ENCODE peak calls at places on chromosomes 6 and 20, in ten cellular contexts. P is mammary epithelial cell, V is testis, C is psoas muscle, T is A549, O is neural progenitor cell, D is brain microvascular endothelial cell, R is HFF-Myc, M is cardiac muscle cell, K is AG09309. Y is an unnamed sample.

GRCh38 chr20:46128310-46129151 is 10.4 kb downstream of the CD40 start:
- DNase-seq in T (peak), M (peak), R (no peak), O (peak), P (no peak), V (peak), C (peak), K (no peak), D (no peak), Y (peak)

GRCh38 chr20:19396466-19397081 is 184.1 kb downstream of the SLC24A3 start:
- DNase-seq in K (no peak), T (no peak), V (no peak), M (no peak), D (no peak), P (no peak), C (no peak), O (no peak), R (no peak), Y (no peak)

GRCh38 chr6:132190097-132190814 is 211.0 kb downstream of the MOXD1 start:
- DNase-seq in O (no peak), C (no peak), R (peak), D (peak), M (no peak), V (no peak), T (no peak), K (peak), P (peak), Y (no peak)

GRCh38 chr20:47362361-47363219 is 6.1 kb upstream of the ZMYND8 start:
- DNase-seq in R (no peak), D (no peak), M (no peak), T (no peak), P (no peak), O (no peak), C (peak), K (no peak), V (no peak), Y (no peak)

GRCh38 chr6:34656378-34657036 is 40.1 kb downstream of the ILRUN start:
- DNase-seq in C (no peak), V (peak), R (no peak), M (no peak), K (peak), T (no peak), D (no peak), O (no peak), P (peak), Y (no peak)

GRCh38 chr6:93454533-93454932 is 35.2 kb upstream of the EPHA7 start:
- DNase-seq in C (no peak), R (no peak), T (no peak), V (no peak), K (no peak), D (no peak), M (no peak), O (peak), P (no peak), Y (no peak)

GRCh38 chr20:47392721-47393073 is 36.2 kb upstream of the ZMYND8 start:
- DNase-seq in O (no peak), V (no peak), K (no peak), R (no peak), T (peak), P (peak), M (no peak), C (no peak), D (peak), Y (no peak)

GRCh38 chr6:128641701-128642100 is 121.3 kb upstream of the PTPRK start:
- DNase-seq in T (no peak), P (no peak), V (no peak), K (peak), R (peak), C (no peak), D (no peak), O (no peak), M (no peak), Y (no peak)

GRCh38 chr6:18513253-18513798 is 126.2 kb downstream of the RNF144B start:
- DNase-seq in R (no peak), C (no peak), V (no peak), T (no peak), O (no peak), P (no peak), D (no peak), K (no peak), M (no peak), Y (no peak)

DNA sequence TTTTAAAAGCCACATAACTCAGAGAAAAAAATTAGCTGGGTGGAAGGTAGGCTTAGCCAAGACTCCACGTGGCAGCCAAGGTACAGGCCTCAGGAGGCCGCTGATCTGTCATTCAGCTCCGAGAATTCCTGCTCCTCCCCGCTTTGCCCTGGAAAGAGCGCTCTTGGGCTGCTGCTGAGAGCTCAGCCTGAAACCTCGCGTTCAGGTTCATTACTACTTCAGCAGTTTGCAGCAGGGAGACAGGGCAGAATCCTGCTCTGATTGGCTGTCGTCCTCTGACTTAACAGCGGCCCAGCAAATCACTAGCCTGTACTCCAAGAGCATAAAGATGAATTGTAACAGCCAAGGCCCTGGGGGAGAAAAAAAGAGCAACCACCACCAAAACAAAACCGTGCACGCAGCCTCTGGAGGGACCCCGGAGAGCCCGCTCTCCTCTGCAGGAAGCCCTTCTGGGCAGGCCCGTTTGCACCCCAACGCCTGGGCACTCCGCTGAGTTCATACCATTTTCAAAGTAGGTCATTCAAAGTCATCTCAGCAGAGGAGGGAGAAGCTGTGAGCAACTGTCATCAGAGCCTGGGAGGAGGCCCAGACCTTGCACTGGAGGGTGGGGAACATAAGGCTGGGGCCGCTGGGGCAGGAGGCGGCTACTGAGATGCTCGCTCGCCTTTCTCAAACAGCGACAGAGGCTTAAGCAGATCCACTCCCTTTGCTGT is 42.2 kb upstream of the ATXN1 start:
- DNase-seq in O (peak), D (peak), C (no peak), M (peak), V (peak), T (no peak), R (no peak), P (no peak), K (no peak), Y (no peak)
- H3K4me3 ChIP-seq in O (peak), D (peak), C (no peak), M (no peak), V (no peak), T (no peak), R (no peak), P (no peak), K (no peak), Y (no peak)

GRCh38 chr6:163565140-163565539 is 150.6 kb downstream of the QKI start:
- DNase-seq in R (no peak), D (peak), V (no peak), K (no peak), C (no peak), P (no peak), M (no peak), T (no peak), O (no peak), Y (no peak)
- TF ChIP-seq CTCF in R (no peak), D (peak), V (no peak), K (no peak), C (no peak), P (no peak), M (no peak), T (no peak), O (no peak), Y (no peak)

GRCh38 chr6:166925141-166925996 is 31.0 kb downstream of the RNASET2 start:
- DNase-seq in T (no peak), P (no peak), M (no peak), V (no peak), K (no peak), R (no peak), D (no peak), C (no peak), O (no peak), Y (no peak)
- H3K4me3 ChIP-seq in T (no peak), P (no peak), M (no peak), V (no peak), K (no peak), R (no peak), D (no peak), C (no peak), O (no peak), Y (no peak)

GRCh38 chr6:90294989-90295853 is 1.4 kb downstream of the BACH2 start:
- DNase-seq in P (peak), K (no peak), T (peak), C (peak), M (peak), O (peak), R (no peak), V (peak), D (peak), Y (peak)

GRCh38 chr6:90297866-90298381 is 1.3 kb upstream of the BACH2 start:
- DNase-seq in O (no peak), C (no peak), K (no peak), T (no peak), M (peak), V (peak), D (no peak), P (no peak), R (no peak), Y (no peak)

GRCh38 chr6:90297124-90297865 is 652 bp upstream of the BACH2 start:
- DNase-seq in M (peak), T (no peak), C (no peak), R (no peak), K (no peak), V (peak), D (no peak), O (peak), P (no peak), Y (no peak)

GRCh38 chr6:90295854-90296345 is 743 bp downstream of the BACH2 start:
- DNase-seq in D (peak), O (peak), M (peak), T (peak), C (peak), K (no peak), P (peak), V (peak), R (peak), Y (no peak)

GRCh38 chr6:90296346-90297123 is at the start of gene BACH2:
- DNase-seq in V (peak), O (peak), P (peak), D (peak), C (peak), K (no peak), R (peak), M (peak), T (peak), Y (peak)
- TF ChIP-seq CTCF in V (no peak), O (no peak), P (no peak), D (peak), C (peak), K (no peak), R (no peak), M (no peak), T (no peak), Y (no peak)

GRCh38 chr20:50320910-50321796 is 130.5 kb downstream of the CEBPB start:
- DNase-seq in T (peak), V (peak), R (no peak), O (peak), M (peak), D (peak), P (peak), C (peak), K (no peak), Y (peak)
- H3K4me3 ChIP-seq in T (peak), V (no peak), R (peak), O (no peak), M (no peak), D (peak), P (peak), C (peak), K (peak), Y (no peak)

DNA sequence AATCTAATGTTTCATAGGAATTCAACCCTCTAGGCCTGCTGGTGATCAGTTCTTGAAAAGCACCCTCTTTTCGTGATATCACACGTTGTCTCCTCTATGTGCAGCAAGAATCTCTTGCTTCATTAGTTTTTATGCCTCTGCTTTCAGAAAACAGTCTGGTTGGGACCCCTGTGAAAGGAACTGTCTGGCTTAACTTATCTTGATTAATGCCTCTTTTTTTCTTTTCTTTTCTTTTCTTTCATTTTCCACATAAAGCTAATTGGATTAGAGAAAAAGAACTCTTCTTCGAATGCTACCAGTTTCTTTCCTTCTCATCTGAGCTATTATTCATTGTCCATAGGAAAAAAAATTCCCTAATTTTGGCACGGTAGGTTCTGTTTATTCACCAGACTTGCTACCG is 21.3 kb downstream of the ZNF311 start:
- DNase-seq in D (no peak), R (no peak), M (no peak), V (no peak), K (no peak), O (no peak), P (no peak), T (no peak), C (no peak), Y (no peak)
- TF ChIP-seq CTCF in D (no peak), R (no peak), M (no peak), V (no peak), K (no peak), O (no peak), P (no peak), T (no peak), C (no peak), Y (no peak)

DNA sequence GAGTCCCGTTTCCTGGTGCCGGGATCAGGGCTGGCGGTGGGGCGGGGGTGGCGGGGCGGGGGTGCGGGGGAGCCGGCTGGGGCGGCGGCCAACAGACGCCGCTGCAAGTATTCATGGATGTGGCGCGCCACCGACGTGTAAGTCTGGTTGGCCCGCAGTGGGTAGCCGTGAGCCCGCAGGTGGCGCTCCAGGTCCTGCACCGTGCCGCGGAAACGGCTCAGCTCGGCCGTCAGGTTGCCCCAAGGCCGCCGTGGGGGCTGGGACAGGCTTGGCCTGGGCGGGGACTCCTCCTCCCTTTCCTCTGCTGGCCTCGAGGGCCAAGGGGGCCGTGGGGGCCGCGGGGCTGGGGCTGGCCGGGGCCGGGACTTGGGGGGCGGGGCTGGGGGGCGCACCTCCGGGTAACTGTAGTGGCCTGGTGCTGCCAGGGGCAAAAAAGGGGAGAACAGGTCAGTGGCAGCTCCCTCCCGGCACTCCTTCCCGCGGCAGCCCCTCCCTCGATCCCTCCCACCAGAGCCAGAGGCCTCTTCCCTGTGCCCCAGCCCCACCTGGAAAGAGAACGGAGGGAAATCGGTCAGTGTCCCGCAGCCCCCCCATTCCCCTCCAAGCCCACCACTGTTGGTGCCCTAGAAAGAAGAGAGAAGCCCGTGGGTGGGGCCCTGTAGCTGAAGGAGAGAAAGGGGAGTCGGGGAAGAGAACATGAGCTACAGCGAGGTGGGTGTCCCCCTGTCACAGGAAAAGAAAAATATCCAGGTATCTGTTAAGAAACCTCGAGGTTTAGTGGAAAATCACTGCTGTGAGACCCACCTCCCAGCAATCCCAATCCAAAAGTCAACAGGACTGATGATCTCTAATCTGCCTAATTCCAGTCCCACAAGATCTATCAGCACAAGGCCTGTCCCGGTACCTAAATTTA is 21.3 kb downstream of the TNXB start:
- DNase-seq in M (peak), C (peak), O (peak), K (no peak), P (peak), R (no peak), T (peak), V (peak), D (peak), Y (no peak)
- H3K4me3 ChIP-seq in M (no peak), C (peak), O (peak), K (no peak), P (no peak), R (no peak), T (peak), V (peak), D (no peak), Y (no peak)

DNA sequence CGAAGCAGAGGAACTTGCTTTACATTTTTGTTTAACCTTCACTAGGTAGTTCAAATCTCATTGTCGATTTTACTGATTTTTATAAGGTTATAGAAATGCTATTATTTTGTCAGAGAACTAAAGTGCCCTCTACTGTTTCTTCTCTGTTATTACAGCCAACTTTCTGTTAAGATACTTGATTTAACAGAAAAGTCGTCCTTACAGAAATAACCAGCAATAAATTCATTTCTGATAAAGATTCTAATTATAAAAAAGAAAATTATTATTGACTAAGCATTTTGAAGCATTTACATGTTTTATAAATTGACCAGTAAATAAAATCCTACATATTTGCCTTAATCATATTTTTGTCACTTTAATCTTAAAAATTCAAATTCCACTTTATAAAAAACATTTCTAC is 60.8 kb downstream of the OGFRL1 start:
- DNase-seq in P (no peak), V (no peak), T (peak), O (peak), R (no peak), D (no peak), M (peak), C (no peak), K (no peak), Y (no peak)
- TF ChIP-seq CTCF in P (peak), V (peak), T (peak), O (peak), R (peak), D (peak), M (peak), C (peak), K (peak), Y (peak)

DNA sequence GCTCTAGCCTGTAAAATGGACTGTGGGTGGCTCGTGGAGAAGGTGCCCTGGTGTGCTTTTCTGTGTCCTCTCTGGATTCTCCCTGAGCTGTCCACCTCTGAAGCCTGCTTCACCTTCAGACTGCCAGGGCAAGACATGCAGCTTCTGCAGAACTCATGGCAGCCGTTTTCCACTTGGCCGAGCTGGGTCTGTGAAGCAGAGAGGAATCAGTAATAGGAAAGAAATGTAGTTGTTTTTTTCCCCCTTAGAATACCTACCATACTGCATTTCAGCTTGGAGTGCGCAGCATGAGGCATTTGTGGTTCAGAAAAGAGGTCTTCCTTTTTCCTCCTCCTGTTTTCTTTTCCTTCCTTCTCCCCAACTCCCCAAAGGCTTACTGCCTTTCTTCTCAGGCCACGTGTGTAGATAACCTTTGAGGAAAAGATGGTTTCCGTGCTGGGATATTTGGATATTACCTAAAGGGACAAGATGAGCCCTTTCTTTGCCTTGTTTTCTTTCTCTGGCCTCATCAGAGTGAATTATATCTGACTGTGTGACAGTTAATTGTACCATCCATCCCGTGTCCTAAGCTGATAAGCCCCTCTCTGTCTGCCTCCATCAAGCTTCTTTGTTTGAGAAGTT is 39.4 kb downstream of the RREB1 start:
- DNase-seq in R (no peak), D (no peak), K (no peak), O (peak), V (no peak), P (no peak), M (no peak), T (no peak), C (no peak), Y (no peak)
- H3K4me3 ChIP-seq in R (no peak), D (no peak), K (no peak), O (peak), V (no peak), P (no peak), M (no peak), T (no peak), C (peak), Y (no peak)